ENCODE peak calls at places on chromosomes 6 and 20, in six cellular contexts. L is myocyte, R is EH, D is spleen, G is fibroblast of lung, I is NCI-H2081. O is an unnamed sample.

GRCh38 chr20:39302312-39302711 is 340.2 kb downstream of the DHX35 start:
- DNase-seq in L (no peak), R (no peak), D (no peak), G (no peak), I (no peak), O (no peak)

GRCh38 chr6:164014716-164015484 is 600.4 kb downstream of the QKI start:
- DNase-seq in L (no peak), R (no peak), D (no peak), G (no peak), I (no peak), O (no peak)

GRCh38 chr20:22861231-22861980 is 173.7 kb upstream of the SSTR4 start:
- DNase-seq in L (no peak), R (peak), D (no peak), G (no peak), I (no peak), O (no peak)

GRCh38 chr6:36927691-36928546 is 26.6 kb upstream of the PI16 start:
- DNase-seq in L (peak), R (peak), D (no peak), G (no peak), I (no peak), O (no peak)

GRCh38 chr6:33288942-33289783 is at the start of the genes PFDN6 and WDR46:
- DNase-seq in L (peak), R (peak), D (peak), G (peak), I (peak), O (peak)

GRCh38 chr6:121522265-121522664 is 86.8 kb downstream of the GJA1 start:
- DNase-seq in L (peak), R (peak), D (no peak), G (peak), I (no peak), O (no peak)

GRCh38 chr6:40755046-40755681 is 168.0 kb upstream of the LRFN2 start:
- DNase-seq in L (no peak), R (peak), D (no peak), G (peak), I (no peak), O (no peak)

GRCh38 chr6:16337280-16337975 is 99.0 kb downstream of the GMPR start:
- DNase-seq in L (peak), R (peak), D (peak), G (peak), I (no peak), O (no peak)

GRCh38 chr6:168828800-168829199 is 387.8 kb downstream of the SMOC2 start:
- DNase-seq in L (no peak), R (no peak), D (no peak), G (no peak), I (no peak), O (no peak)

GRCh38 chr6:143233563-143234285 is 173.0 kb downstream of the AIG1 start:
- DNase-seq in L (no peak), R (no peak), D (no peak), G (no peak), I (no peak), O (no peak)

GRCh38 chr6:168054663-168055560 is 24.1 kb downstream of the FRMD1 start:
- DNase-seq in L (no peak), R (no peak), D (peak), G (no peak), I (no peak), O (no peak)

GRCh38 chr6:53982361-53983050 is 128.7 kb upstream of the MLIP start:
- DNase-seq in L (no peak), R (peak), D (no peak), G (no peak), I (no peak), O (no peak)

GRCh38 chr20:59676877-59677140 is 72.5 kb downstream of the PHACTR3 start:
- DNase-seq in L (no peak), R (no peak), D (no peak), G (no peak), I (no peak), O (no peak)

GRCh38 chr20:23128461-23129125 is 42.5 kb upstream of the CD93 start:
- DNase-seq in L (no peak), R (no peak), D (no peak), G (no peak), I (no peak), O (no peak)

GRCh38 chr6:109339906-109340678 is 42.2 kb downstream of the CD164 start:
- DNase-seq in L (no peak), R (no peak), D (no peak), G (no peak), I (no peak), O (no peak)